ENCODE peak calls at places on chromosomes 3 and 15, in seven cellular contexts. H, B, T, O, G, P and A are unnamed samples.

GRCh38 chr15:41730543-41730942 is 43.7 kb upstream of the MAPKBP1 start:
- DNase-seq in G (no peak), O (no peak), B (no peak), H (no peak), P (no peak), T (no peak), A (no peak)

GRCh38 chr3:72597756-72598195 is 250.5 kb downstream of the SHQ1 start:
- DNase-seq in O (peak), B (peak), T (no peak), P (no peak), G (no peak), H (no peak), A (no peak)

GRCh38 chr15:36109943-36110658 is 469.3 kb upstream of the CDIN1 start:
- DNase-seq in O (no peak), P (no peak), T (no peak), G (no peak), H (no peak), B (peak), A (no peak)

GRCh38 chr3:32958509-32958908 is 7.1 kb downstream of the CCR4 start:
- DNase-seq in T (no peak), B (no peak), O (no peak), P (no peak), H (no peak), G (no peak), A (no peak)

GRCh38 chr3:104907507-104907906 is 459.2 kb upstream of the ALCAM start:
- DNase-seq in O (no peak), G (no peak), H (no peak), B (peak), P (no peak), T (peak), A (peak)

GRCh38 chr15:61556037-61556648 is 327.0 kb upstream of the RORA start:
- DNase-seq in P (no peak), G (no peak), H (no peak), T (no peak), B (peak), O (no peak), A (no peak)

GRCh38 chr15:20345401-20345958 is 196.1 kb downstream of the GOLGA6L6 start:
- DNase-seq in G (no peak), B (no peak), O (no peak), H (no peak), P (no peak), T (no peak), A (no peak)

GRCh38 chr3:16056210-16056607 is 118.3 kb upstream of the GALNT15 start:
- DNase-seq in O (no peak), T (no peak), G (peak), H (no peak), P (no peak), B (peak), A (no peak)

GRCh38 chr3:9700536-9700935 is 3.1 kb upstream of the CPNE9 start:
- DNase-seq in O (no peak), T (no peak), G (no peak), B (no peak), P (no peak), H (no peak), A (no peak)

GRCh38 chr15:92902020-92902419 is 1.9 kb downstream of the CHD2 start:
- DNase-seq in O (no peak), P (no peak), T (no peak), H (no peak), G (no peak), B (peak), A (no peak)

GRCh38 chr3:4656059-4656458 is 162.9 kb downstream of the ITPR1 start:
- DNase-seq in T (no peak), O (peak), B (peak), H (peak), G (peak), P (peak), A (peak)

GRCh38 chr15:51076898-51077564 is 17.7 kb downstream of the TNFAIP8L3 start:
- DNase-seq in G (peak), O (peak), T (no peak), P (no peak), H (peak), B (peak), A (no peak)

GRCh38 chr15:64438653-64439447 is 21.5 kb upstream of the ZNF609 start:
- DNase-seq in B (no peak), H (no peak), P (no peak), O (no peak), G (no peak), T (no peak), A (no peak)

GRCh38 chr3:56911363-56911762 is 109.6 kb upstream of the ARHGEF3 start:
- DNase-seq in P (no peak), G (no peak), H (no peak), O (no peak), T (no peak), B (no peak), A (no peak)

GRCh38 chr3:147956615-147957014 is 547.5 kb downstream of the ZIC1 start:
- DNase-seq in B (no peak), H (no peak), P (no peak), G (no peak), T (no peak), O (no peak), A (no peak)

GRCh38 chr3:101381809-101382208 is 61.4 kb upstream of the IMPG2 start:
- DNase-seq in P (no peak), H (peak), B (peak), G (no peak), O (peak), T (peak), A (no peak)

GRCh38 chr15:40081691-40082194 is 26.9 kb downstream of the BMF start:
- DNase-seq in O (peak), P (no peak), G (peak), T (no peak), H (no peak), B (peak), A (no peak)

GRCh38 chr3:127490271-127491023 is 100.1 kb downstream of the TPRA1 start:
- DNase-seq in H (no peak), B (no peak), P (no peak), G (no peak), T (no peak), O (no peak), A (no peak)

GRCh38 chr3:125624341-125624740 is 29.0 kb upstream of the OSBPL11 start:
- DNase-seq in T (no peak), B (peak), G (no peak), P (no peak), O (no peak), H (no peak), A (no peak)

GRCh38 chr15:88651971-88652370 is 13.2 kb downstream of the ISG20 start:
- DNase-seq in G (no peak), B (no peak), H (peak), T (no peak), O (no peak), P (no peak), A (no peak)

GRCh38 chr3:196947136-196947859 is 5.0 kb upstream of the NCBP2 start:
- DNase-seq in T (no peak), G (no peak), H (no peak), O (peak), P (no peak), B (no peak), A (no peak)
- TF ChIP-seq CTCF in T (no peak), G (no peak), H (peak), O (peak), P (no peak), B (no peak), A (no peak)

DNA sequence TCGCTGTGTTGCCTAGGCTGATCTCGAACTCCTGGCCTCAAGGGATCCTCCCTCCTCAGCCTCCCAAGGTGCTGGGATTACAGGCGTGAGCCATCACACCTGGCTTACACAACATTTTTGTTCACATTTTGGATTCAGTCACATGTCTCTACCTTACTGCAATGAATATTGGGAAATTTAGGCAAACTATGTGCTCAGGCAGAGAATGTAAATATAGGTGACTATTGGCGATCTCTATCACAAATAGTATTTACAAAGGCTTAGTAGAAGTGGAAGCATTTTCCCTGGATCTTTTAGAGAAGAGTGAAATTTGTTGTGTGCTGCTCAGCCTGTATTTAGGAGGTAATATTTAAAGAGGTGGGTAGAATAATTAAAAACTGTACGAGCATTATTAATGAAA is 20.7 kb downstream of the SCAANT1 start:
- DNase-seq in O (no peak), B (no peak), H (no peak), G (no peak), P (no peak), T (no peak), A (no peak)
- TF ChIP-seq CTCF in O (no peak), B (no peak), H (no peak), G (no peak), P (no peak), T (no peak), A (no peak)

DNA sequence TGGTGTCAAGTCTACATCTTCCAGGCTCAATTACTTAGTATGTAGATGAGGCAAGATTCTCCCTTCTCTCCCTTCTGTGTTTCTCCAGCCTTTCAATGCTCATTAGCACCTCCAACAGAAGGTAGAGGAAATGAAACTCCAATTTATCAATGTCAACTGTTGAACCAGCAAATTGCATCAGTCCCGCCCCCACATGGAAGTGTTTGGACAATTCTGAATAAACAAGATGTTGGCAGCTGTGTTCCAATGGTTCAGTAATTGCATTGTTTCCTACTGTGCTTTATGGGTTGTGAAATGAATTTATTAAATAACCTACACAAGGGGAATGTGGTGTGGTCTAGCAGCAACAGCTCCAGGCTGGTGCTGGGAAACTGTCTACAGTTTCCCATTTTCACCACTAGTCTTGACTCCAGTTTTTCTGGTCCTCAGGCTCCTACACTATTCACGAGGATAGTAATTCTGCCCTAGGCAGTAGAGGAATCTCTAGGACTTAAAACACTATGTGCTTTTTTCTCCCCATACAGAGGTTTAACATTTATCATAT is 91.9 kb downstream of the MB21D2 start:
- DNase-seq in G (no peak), B (peak), P (no peak), H (peak), T (no peak), O (no peak), A (no peak)
- TF ChIP-seq CTCF in G (no peak), B (peak), P (no peak), H (peak), T (peak), O (no peak), A (no peak)

GRCh38 chr15:67917037-67917436 is 77.2 kb upstream of the RNU6-1 start:
- DNase-seq in B (no peak), H (no peak), G (peak), O (no peak), T (no peak), P (peak), A (no peak)
- TF ChIP-seq CTCF in B (no peak), H (no peak), G (peak), O (no peak), T (no peak), P (no peak), A (no peak)

GRCh38 chr15:90895571-90896117 is 7.5 kb upstream of the MAN2A2 start:
- DNase-seq in B (no peak), P (peak), H (no peak), O (peak), G (no peak), T (no peak), A (no peak)
- TF ChIP-seq CTCF in B (no peak), P (peak), H (no peak), O (peak), G (no peak), T (peak), A (no peak)

DNA sequence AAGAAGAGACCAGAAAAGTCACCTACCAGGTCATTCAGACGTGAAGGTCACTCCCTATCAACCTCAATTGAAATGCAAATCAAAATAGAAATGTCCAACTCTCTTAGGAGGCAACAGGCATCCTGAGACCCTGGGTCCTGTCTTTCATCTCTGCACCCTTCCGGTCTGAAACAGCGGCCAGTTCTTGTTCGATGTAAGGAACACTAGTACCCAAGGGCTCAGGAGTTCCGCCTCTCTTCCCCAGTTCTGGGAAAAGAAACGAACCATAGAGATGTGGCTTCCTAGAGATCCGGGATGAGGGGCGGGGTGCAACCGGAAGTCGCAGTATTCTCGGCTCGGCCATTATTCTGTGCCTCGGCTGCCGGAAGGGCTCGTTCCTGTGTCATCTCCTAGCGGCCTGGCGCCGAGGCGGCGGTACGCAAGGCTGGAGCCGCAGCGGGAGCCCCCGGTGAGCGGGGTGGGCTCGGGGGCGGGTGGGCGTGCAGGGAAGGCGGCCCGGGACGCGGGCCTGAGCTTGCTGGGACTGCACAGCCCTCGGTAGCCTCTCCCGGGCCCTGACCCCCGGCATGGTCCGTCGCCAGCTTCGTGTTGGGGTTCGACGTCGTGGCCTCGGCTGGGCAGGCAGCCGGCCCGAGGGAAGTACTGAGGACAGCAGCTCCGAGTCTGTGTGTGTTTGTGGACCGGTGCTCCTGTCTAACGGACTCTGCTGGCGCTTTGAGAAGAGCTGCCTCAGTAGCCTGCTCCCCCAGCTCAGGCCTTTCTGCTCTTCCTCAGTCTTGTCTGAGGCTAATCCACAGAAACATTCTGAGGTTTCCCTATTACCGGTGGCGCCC is at the start of gene ZNF197:
- DNase-seq in B (peak), P (peak), O (peak), H (peak), T (peak), G (peak), A (peak)
- TF ChIP-seq CTCF in B (no peak), P (no peak), O (peak), H (peak), T (no peak), G (no peak), A (no peak)

GRCh38 chr3:99920530-99921376 is 103.1 kb downstream of the CMSS1 start:
- DNase-seq in B (peak), H (peak), O (peak), T (no peak), P (peak), G (peak), A (no peak)

GRCh38 chr3:99919694-99920093 is 102.0 kb downstream of the CMSS1 start:
- DNase-seq in P (no peak), H (peak), G (no peak), T (no peak), O (no peak), B (no peak), A (no peak)

GRCh38 chr3:99923873-99924272 is 106.2 kb downstream of the CMSS1 start:
- DNase-seq in P (no peak), O (no peak), H (no peak), T (no peak), G (no peak), B (no peak), A (no peak)

GRCh38 chr3:99921377-99921695 is 103.7 kb downstream of the CMSS1 start:
- DNase-seq in P (no peak), B (no peak), O (no peak), H (no peak), T (no peak), G (no peak), A (no peak)

GRCh38 chr3:99921986-99922385 is 104.3 kb downstream of the CMSS1 start:
- DNase-seq in P (no peak), H (no peak), O (no peak), T (no peak), G (no peak), B (no peak), A (no peak)
- TF ChIP-seq CTCF in P (no peak), H (no peak), O (no peak), T (no peak), G (no peak), B (no peak), A (no peak)

GRCh38 chr3:36312351-36312750 is 68.0 kb upstream of the STAC start:
- DNase-seq in B (peak), H (no peak), T (no peak), O (no peak), G (no peak), P (no peak), A (no peak)
- TF ChIP-seq CTCF in B (no peak), H (no peak), T (no peak), O (peak), G (no peak), P (no peak), A (no peak)